ENCODE peak calls at places on chromosomes 13 and 19, in four cellular contexts. L is T-helper 1 cell, J is HuH-7, H is C1 segment of cervical spinal cord. X is an unnamed sample.

GRCh38 chr19:42422576-42423461 is 4.4 kb downstream of the LIPE start:
- DNase-seq in H (peak), J (no peak), L (peak), X (no peak)

GRCh38 chr19:4189641-4190040 is 7.2 kb downstream of the ANKRD24 start:
- DNase-seq in L (no peak), J (no peak), H (no peak), X (no peak)

GRCh38 chr19:15299568-15300409 is 32.5 kb downstream of the BRD4 start:
- DNase-seq in L (no peak), H (no peak), J (no peak), X (peak)

GRCh38 chr13:101751488-101751887 is 299.0 kb downstream of the ITGBL1 start:
- DNase-seq in H (no peak), J (no peak), L (no peak), X (peak)

GRCh38 chr13:30751183-30751933 is 16.0 kb downstream of the ALOX5AP start:
- DNase-seq in J (no peak), H (no peak), L (peak), X (no peak)

GRCh38 chr13:24636776-24637175 is 43.4 kb upstream of the ATP12A start:
- DNase-seq in H (no peak), J (no peak), L (no peak), X (no peak)

GRCh38 chr13:52827839-52828238 is 20.6 kb downstream of the PCDH8 start:
- DNase-seq in J (no peak), L (no peak), H (no peak), X (no peak)

GRCh38 chr13:106513025-106513424 is 22.4 kb downstream of the EFNB2 start:
- DNase-seq in L (no peak), H (no peak), J (no peak), X (peak)

GRCh38 chr19:5333581-5334365 is 6.8 kb downstream of the PTPRS start:
- DNase-seq in J (no peak), L (no peak), H (no peak), X (no peak)

GRCh38 chr13:112690242-112690943 is 555 bp downstream of the ATP11A start:
- DNase-seq in J (no peak), L (no peak), H (no peak), X (peak)

GRCh38 chr13:27005556-27005955 is 166.1 kb downstream of the USP12 start:
- DNase-seq in J (no peak), L (no peak), H (no peak), X (no peak)

GRCh38 chr19:33514885-33515485 is 6.6 kb downstream of the PEPD start:
- DNase-seq in H (no peak), L (peak), J (no peak), X (peak)

GRCh38 chr13:50543767-50544166 is 299.7 kb downstream of the DLEU7 start:
- DNase-seq in L (no peak), H (no peak), J (no peak), X (peak)

GRCh38 chr19:1461862-1462261 is 11.9 kb downstream of the APC2 start:
- DNase-seq in H (no peak), L (no peak), J (no peak), X (no peak)

GRCh38 chr19:20863176-20863575 is 59.9 kb upstream of the ZNF85 start:
- DNase-seq in L (no peak), H (no peak), J (no peak), X (no peak)

GRCh38 chr13:52665325-52665724 is 12.7 kb downstream of the SUGT1 start:
- DNase-seq in L (peak), H (no peak), J (peak), X (peak)

GRCh38 chr19:31535691-31536460 is 186.6 kb upstream of the TSHZ3 start:
- DNase-seq in J (no peak), H (no peak), L (no peak), X (no peak)

GRCh38 chr13:19782049-19782726 is 557 bp downstream of the PSPC1 start:
- DNase-seq in L (peak), J (peak), H (peak), X (peak)

GRCh38 chr13:22915442-22916082 is 265.2 kb upstream of the SGCG start:
- DNase-seq in L (no peak), J (peak), H (peak), X (peak)

GRCh38 chr13:24683833-24684599 is 3.8 kb downstream of the ATP12A start:
- DNase-seq in L (peak), J (peak), H (peak), X (peak)

GRCh38 chr13:30739646-30740642 is 4.6 kb downstream of the ALOX5AP start:
- DNase-seq in J (no peak), H (no peak), L (peak), X (peak)

GRCh38 chr19:9070066-9070465 is 16.8 kb upstream of the OR1M1 start:
- DNase-seq in L (no peak), H (no peak), J (no peak), X (no peak)

GRCh38 chr13:24308488-24309020 is 826 bp upstream of the C1QTNF9 start:
- DNase-seq in L (no peak), J (no peak), H (no peak), X (no peak)

GRCh38 chr13:48235100-48235813 is 2.3 kb downstream of the ITM2B start:
- DNase-seq in L (peak), H (peak), J (no peak), X (peak)

GRCh38 chr19:10278935-10279334 is 7.8 kb upstream of the ICAM4 start:
- DNase-seq in L (no peak), J (no peak), H (no peak), X (no peak)

GRCh38 chr19:55086730-55087541 is 11.3 kb downstream of the EPS8L1 start:
- DNase-seq in L (peak), J (no peak), H (peak), X (peak)